ENCODE peak calls at places on chromosomes 13 and 19, in five cellular contexts. One of them, this sample, is unnamed.

GRCh38 chr13:91017669-91018053 is 329.8 kb upstream of the MIR17HG start:
- DNase-seq in mesenchymal stem cell: no peak
- DNase-seq in CD4-positive, alpha-beta T cell: no peak
- DNase-seq in mesothelial cell of epicardium: no peak
- DNase-seq in T-helper 2 cell: no peak
- DNase-seq in this sample: no peak

GRCh38 chr19:13986348-13986904 is 19.7 kb downstream of the RFX1 start:
- DNase-seq in mesothelial cell of epicardium: peak; percentile 70
- DNase-seq in T-helper 2 cell: peak; percentile 99
- DNase-seq in mesenchymal stem cell: peak; percentile 77
- DNase-seq in CD4-positive, alpha-beta T cell: peak; percentile 100
- DNase-seq in this sample: peak; percentile 98

GRCh38 chr13:113646921-113647340 is 11.1 kb downstream of the ATP4B start:
- DNase-seq in T-helper 2 cell: no peak
- DNase-seq in mesenchymal stem cell: no peak
- DNase-seq in mesothelial cell of epicardium: peak; percentile 5
- DNase-seq in CD4-positive, alpha-beta T cell: no peak
- DNase-seq in this sample: no peak

GRCh38 chr13:97502192-97502591 is 68.2 kb downstream of the RAP2A start:
- DNase-seq in CD4-positive, alpha-beta T cell: no peak
- DNase-seq in mesothelial cell of epicardium: no peak
- DNase-seq in mesenchymal stem cell: peak; percentile 14
- DNase-seq in T-helper 2 cell: no peak
- DNase-seq in this sample: no peak

GRCh38 chr13:26517931-26518330 is 39.6 kb upstream of the WASF3 start:
- DNase-seq in CD4-positive, alpha-beta T cell: no peak
- DNase-seq in mesenchymal stem cell: no peak
- DNase-seq in T-helper 2 cell: no peak
- DNase-seq in mesothelial cell of epicardium: no peak
- DNase-seq in this sample: no peak

GRCh38 chr19:49915271-49915670 is 13.7 kb upstream of the ATF5 start:
- DNase-seq in mesenchymal stem cell: no peak
- DNase-seq in CD4-positive, alpha-beta T cell: no peak
- DNase-seq in mesothelial cell of epicardium: no peak
- DNase-seq in T-helper 2 cell: no peak
- DNase-seq in this sample: no peak

GRCh38 chr13:108227651-108228272 is 9.6 kb downstream of the ABHD13 start:
- DNase-seq in CD4-positive, alpha-beta T cell: no peak
- DNase-seq in T-helper 2 cell: peak; percentile 47
- DNase-seq in mesenchymal stem cell: peak; percentile 46
- DNase-seq in mesothelial cell of epicardium: no peak
- DNase-seq in this sample: no peak

GRCh38 chr13:59623516-59623915 is 540.2 kb downstream of the DIAPH3 start:
- DNase-seq in CD4-positive, alpha-beta T cell: no peak
- DNase-seq in mesothelial cell of epicardium: no peak
- DNase-seq in mesenchymal stem cell: no peak
- DNase-seq in T-helper 2 cell: no peak
- DNase-seq in this sample: no peak

GRCh38 chr13:51935326-51936171 is 73.8 kb downstream of the CCDC70 start:
- DNase-seq in mesothelial cell of epicardium: no peak
- DNase-seq in CD4-positive, alpha-beta T cell: no peak
- DNase-seq in T-helper 2 cell: no peak
- DNase-seq in mesenchymal stem cell: peak; percentile 14
- DNase-seq in this sample: no peak

GRCh38 chr19:3798137-3798536 is 12.0 kb upstream of the MATK start:
- DNase-seq in CD4-positive, alpha-beta T cell: peak; percentile 16
- DNase-seq in mesenchymal stem cell: no peak
- DNase-seq in mesothelial cell of epicardium: no peak
- DNase-seq in T-helper 2 cell: peak; percentile 74
- DNase-seq in this sample: no peak

GRCh38 chr19:42113641-42114348 is 18.5 kb downstream of the POU2F2 start:
- DNase-seq in CD4-positive, alpha-beta T cell: no peak
- DNase-seq in mesothelial cell of epicardium: no peak
- DNase-seq in mesenchymal stem cell: peak; percentile 98
- DNase-seq in T-helper 2 cell: no peak
- DNase-seq in this sample: no peak

GRCh38 chr19:39171479-39172465 is 25.0 kb upstream of the NCCRP1 start:
- DNase-seq in T-helper 2 cell: no peak
- DNase-seq in mesenchymal stem cell: no peak
- DNase-seq in mesothelial cell of epicardium: no peak
- DNase-seq in CD4-positive, alpha-beta T cell: no peak
- DNase-seq in this sample: no peak

GRCh38 chr19:11699931-11700794 is 38.6 kb downstream of the ZNF823 start:
- DNase-seq in mesothelial cell of epicardium: no peak
- DNase-seq in CD4-positive, alpha-beta T cell: no peak
- DNase-seq in T-helper 2 cell: peak; percentile 23
- DNase-seq in mesenchymal stem cell: peak; percentile 51
- DNase-seq in this sample: no peak

GRCh38 chr19:3234800-3235199 is 10.3 kb downstream of the CELF5 start:
- DNase-seq in mesenchymal stem cell: no peak
- DNase-seq in T-helper 2 cell: no peak
- DNase-seq in CD4-positive, alpha-beta T cell: no peak
- DNase-seq in mesothelial cell of epicardium: no peak
- DNase-seq in this sample: no peak

GRCh38 chr13:30065181-30065580 is 214.8 kb upstream of the UBL3 start:
- DNase-seq in mesothelial cell of epicardium: no peak
- DNase-seq in CD4-positive, alpha-beta T cell: no peak
- DNase-seq in T-helper 2 cell: no peak
- DNase-seq in mesenchymal stem cell: no peak
- DNase-seq in this sample: no peak

GRCh38 chr13:30021611-30022010 is 171.2 kb upstream of the UBL3 start:
- DNase-seq in T-helper 2 cell: no peak
- DNase-seq in mesothelial cell of epicardium: no peak
- DNase-seq in mesenchymal stem cell: no peak
- DNase-seq in CD4-positive, alpha-beta T cell: no peak
- DNase-seq in this sample: no peak

GRCh38 chr19:3549816-3550215 is 7.6 kb downstream of the MFSD12 start:
- DNase-seq in mesenchymal stem cell: no peak
- DNase-seq in mesothelial cell of epicardium: no peak
- DNase-seq in T-helper 2 cell: no peak
- DNase-seq in CD4-positive, alpha-beta T cell: no peak
- DNase-seq in this sample: no peak

GRCh38 chr13:84655677-84656076 is 773.4 kb upstream of the SLITRK1 start:
- DNase-seq in mesenchymal stem cell: no peak
- DNase-seq in mesothelial cell of epicardium: no peak
- DNase-seq in T-helper 2 cell: no peak
- DNase-seq in CD4-positive, alpha-beta T cell: no peak
- DNase-seq in this sample: no peak

GRCh38 chr13:113489549-113490495 is 689 bp downstream of the DCUN1D2 start:
- DNase-seq in T-helper 2 cell: peak; percentile 57
- DNase-seq in mesothelial cell of epicardium: no peak
- DNase-seq in CD4-positive, alpha-beta T cell: peak; percentile 16
- DNase-seq in mesenchymal stem cell: peak; percentile 66
- DNase-seq in this sample: no peak